ENCODE peak calls at places on chromosomes 2 and 18, in six cellular contexts. L is fibroblast of pulmonary artery, R is psoas muscle, K is tibial nerve, Q is astrocyte, U is GM06990. F is an unnamed sample.

GRCh38 chr18:62637807-62638687 is 77.3 kb upstream of the PHLPP1 start:
- DNase-seq in R (no peak), K (no peak), Q (no peak), L (peak), U (peak), F (no peak)

GRCh38 chr2:41576423-41576822 is 471.4 kb upstream of the PKDCC start:
- DNase-seq in R (no peak), K (no peak), U (no peak), Q (no peak), L (no peak), F (no peak)

GRCh38 chr2:203225423-203226039 is 13.3 kb upstream of the CYP20A1 start:
- DNase-seq in Q (no peak), L (peak), U (no peak), K (no peak), R (no peak), F (no peak)

GRCh38 chr2:71410716-71411115 is 42.6 kb upstream of the DYSF start:
- DNase-seq in U (no peak), R (no peak), Q (no peak), L (no peak), K (no peak), F (no peak)

GRCh38 chr2:692767-693166 is 15.6 kb upstream of the TMEM18 start:
- DNase-seq in R (no peak), Q (no peak), K (no peak), U (no peak), L (no peak), F (no peak)

GRCh38 chr2:190446193-190446592 is 38.0 kb downstream of the MFSD6 start:
- DNase-seq in K (no peak), Q (no peak), R (no peak), U (no peak), L (no peak), F (no peak)

GRCh38 chr2:171159326-171160118 is 1.2 kb downstream of the TLK1 start:
- DNase-seq in L (peak), Q (peak), U (peak), K (no peak), R (no peak), F (no peak)

GRCh38 chr2:26317377-26318105 is 28.4 kb upstream of the SELENOI start:
- DNase-seq in Q (no peak), L (no peak), R (no peak), U (no peak), K (no peak), F (no peak)

GRCh38 chr2:74525717-74526648 is at the start of gene DQX1:
- DNase-seq in R (no peak), Q (no peak), U (no peak), L (no peak), K (no peak), F (peak)

GRCh38 chr2:167318581-167318980 is 430.3 kb downstream of the XIRP2 start:
- DNase-seq in R (no peak), L (no peak), U (no peak), Q (no peak), K (no peak), F (no peak)

GRCh38 chr2:237355726-237356125 is 58.2 kb downstream of the COL6A3 start:
- DNase-seq in L (no peak), U (no peak), K (peak), R (no peak), Q (no peak), F (no peak)

GRCh38 chr2:241947004-241947350 is 77.4 kb downstream of the RTP5 start:
- DNase-seq in K (no peak), R (no peak), Q (no peak), L (no peak), U (no peak), F (no peak)

GRCh38 chr2:120401275-120402069 is 55.5 kb downstream of the INHBB start:
- DNase-seq in Q (no peak), U (no peak), K (no peak), R (no peak), L (no peak), F (no peak)

GRCh38 chr18:9147440-9148238 is 11.1 kb downstream of the ANKRD12 start:
- DNase-seq in R (no peak), U (peak), K (no peak), L (peak), Q (peak), F (no peak)

GRCh38 chr2:175039490-175039889 is 34.3 kb upstream of the CHN1 start:
- DNase-seq in K (no peak), R (no peak), Q (no peak), L (no peak), U (no peak), F (no peak)

GRCh38 chr2:169670215-169670651 is 24.0 kb downstream of the CFAP210 start:
- DNase-seq in L (peak), R (no peak), K (no peak), U (no peak), Q (peak), F (no peak)

GRCh38 chr2:158502984-158503383 is 46.2 kb downstream of the PKP4 start:
- DNase-seq in K (no peak), R (no peak), Q (peak), L (peak), U (no peak), F (no peak)

GRCh38 chr2:16387461-16387960 is 278.1 kb downstream of the CYRIA start:
- DNase-seq in L (no peak), K (no peak), Q (no peak), U (no peak), R (no peak), F (no peak)

GRCh38 chr2:239013670-239013960 is 165.7 kb downstream of the TWIST2 start:
- DNase-seq in Q (no peak), U (no peak), R (no peak), L (no peak), K (no peak), F (no peak)

GRCh38 chr2:95333888-95334338 is 36.8 kb downstream of the KCNIP3 start:
- DNase-seq in K (peak), Q (peak), R (peak), L (peak), U (no peak), F (no peak)

GRCh38 chr2:237540823-237541222 is 25.6 kb upstream of the PRLH start:
- DNase-seq in K (peak), R (peak), U (no peak), Q (peak), L (peak), F (no peak)

GRCh38 chr2:158505448-158505934 is 48.7 kb downstream of the PKP4 start:
- DNase-seq in L (no peak), U (no peak), K (no peak), R (no peak), Q (no peak), F (no peak)

GRCh38 chr2:153871231-153872221 is at the start of gene GALNT13:
- DNase-seq in K (no peak), Q (peak), R (peak), U (peak), L (peak), F (no peak)
- TF ChIP-seq CTCF in K (no peak), Q (no peak), R (no peak), U (no peak), L (no peak), F (no peak)

DNA sequence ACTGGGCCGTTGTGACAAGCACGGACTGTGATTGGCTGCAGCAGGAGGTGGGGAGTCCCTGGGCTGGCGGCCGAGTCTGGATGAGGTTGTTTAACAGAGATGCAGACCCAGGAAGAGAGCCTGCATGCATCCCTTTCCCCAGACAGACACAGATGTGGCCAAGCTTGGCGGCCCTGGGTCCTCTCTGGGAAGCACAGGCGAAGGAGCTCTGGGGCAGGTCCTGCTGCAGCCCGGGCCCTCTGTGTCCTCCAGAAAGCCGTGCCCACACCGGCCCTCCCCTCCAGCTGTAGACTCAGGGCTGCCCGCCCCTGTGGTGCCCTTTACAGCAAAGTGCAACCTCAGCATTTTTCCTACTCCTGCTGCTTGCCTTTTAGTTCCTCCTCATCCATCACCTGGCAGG is 74.8 kb downstream of the CTIF start:
- DNase-seq in K (peak), U (no peak), Q (no peak), L (no peak), R (peak), F (no peak)
- TF ChIP-seq CTCF in K (no peak), U (no peak), Q (no peak), L (no peak), R (no peak), F (no peak)

GRCh38 chr2:135043345-135043744 is 3.9 kb downstream of the MAP3K19 start:
- DNase-seq in K (no peak), R (no peak), L (no peak), U (no peak), Q (no peak), F (no peak)
- TF ChIP-seq CTCF in K (peak), R (peak), L (peak), U (peak), Q (peak), F (peak)

GRCh38 chr18:848062-848795 is 36.2 kb upstream of the YES1 start:
- DNase-seq in U (no peak), Q (no peak), R (no peak), L (no peak), K (no peak), F (no peak)
- TF ChIP-seq CTCF in U (no peak), Q (no peak), R (no peak), L (no peak), K (no peak), F (no peak)

DNA sequence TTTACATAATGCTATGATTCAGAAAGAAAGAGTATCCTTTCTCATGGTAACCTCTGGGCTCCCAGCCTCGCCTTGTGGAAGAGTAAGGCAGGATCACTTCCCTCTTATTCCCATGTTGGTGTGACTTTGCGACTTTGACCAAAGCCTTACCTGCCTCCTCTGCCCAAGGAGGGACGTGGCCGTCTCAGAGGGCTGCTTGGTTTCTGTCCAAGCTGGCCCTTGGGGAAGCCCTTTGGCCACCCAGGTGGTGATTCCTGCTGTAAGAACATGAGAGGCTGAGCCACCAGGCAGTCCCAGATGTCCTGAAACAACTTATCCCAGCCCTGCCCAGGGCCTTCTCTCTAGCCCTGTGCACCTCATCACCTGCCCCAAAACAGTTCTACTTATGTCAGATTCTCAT is 6.0 kb downstream of the UGT1A6 start:
- DNase-seq in K (no peak), L (no peak), U (no peak), R (no peak), Q (no peak), F (no peak)
- TF ChIP-seq CTCF in K (no peak), L (no peak), U (no peak), R (no peak), Q (no peak), F (no peak)

DNA sequence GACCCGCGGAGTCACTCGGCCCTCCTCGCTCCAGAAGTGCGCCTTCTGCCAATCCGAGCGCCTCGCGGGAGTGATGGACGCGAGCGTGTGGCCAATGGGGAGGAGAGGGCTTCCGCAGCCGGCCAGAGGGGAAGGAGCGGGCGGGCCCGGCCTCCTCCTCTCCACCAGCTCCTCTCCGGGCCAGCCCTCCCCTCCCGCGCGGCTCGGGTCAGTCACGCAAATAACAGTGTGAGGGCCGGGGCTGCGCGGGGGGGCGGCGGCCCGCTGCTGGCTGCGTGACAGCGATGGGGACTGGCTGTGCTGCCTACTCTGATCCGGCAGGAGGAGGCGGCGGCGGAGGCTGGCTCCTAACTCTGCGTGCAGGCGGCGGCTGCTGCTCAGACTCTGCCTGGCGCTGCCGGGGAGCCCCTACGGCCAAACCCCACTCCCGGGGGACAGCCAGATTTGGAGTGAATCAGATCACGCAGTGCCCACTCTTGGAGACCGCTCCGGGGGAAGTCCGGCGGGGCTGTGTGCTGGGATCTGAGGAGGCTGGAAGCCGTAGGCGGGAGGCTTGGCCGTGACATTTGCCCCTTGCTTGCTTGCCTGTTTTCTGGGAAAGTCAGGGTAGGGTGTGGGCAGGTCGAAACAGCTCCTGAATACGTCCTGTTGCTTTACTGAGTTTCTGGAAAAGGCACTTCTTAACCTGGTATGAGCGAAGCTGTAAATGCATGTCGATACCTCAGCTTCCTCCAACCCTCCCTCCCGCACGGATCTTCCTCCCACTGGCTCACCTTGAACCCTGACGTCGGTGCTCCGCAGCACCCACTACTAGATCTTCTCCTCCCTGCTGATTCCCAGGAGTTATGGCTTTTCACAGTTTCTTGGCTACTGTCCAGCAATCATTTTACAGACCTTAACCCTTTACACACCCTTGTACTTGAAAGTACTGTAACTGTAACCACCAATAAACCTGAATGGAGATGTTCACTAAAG is 97.9 kb upstream of the SERTAD2 start:
- DNase-seq in L (peak), R (no peak), Q (peak), U (no peak), K (peak), F (peak)
- TF ChIP-seq CTCF in L (peak), R (peak), Q (no peak), U (peak), K (peak), F (no peak)

DNA sequence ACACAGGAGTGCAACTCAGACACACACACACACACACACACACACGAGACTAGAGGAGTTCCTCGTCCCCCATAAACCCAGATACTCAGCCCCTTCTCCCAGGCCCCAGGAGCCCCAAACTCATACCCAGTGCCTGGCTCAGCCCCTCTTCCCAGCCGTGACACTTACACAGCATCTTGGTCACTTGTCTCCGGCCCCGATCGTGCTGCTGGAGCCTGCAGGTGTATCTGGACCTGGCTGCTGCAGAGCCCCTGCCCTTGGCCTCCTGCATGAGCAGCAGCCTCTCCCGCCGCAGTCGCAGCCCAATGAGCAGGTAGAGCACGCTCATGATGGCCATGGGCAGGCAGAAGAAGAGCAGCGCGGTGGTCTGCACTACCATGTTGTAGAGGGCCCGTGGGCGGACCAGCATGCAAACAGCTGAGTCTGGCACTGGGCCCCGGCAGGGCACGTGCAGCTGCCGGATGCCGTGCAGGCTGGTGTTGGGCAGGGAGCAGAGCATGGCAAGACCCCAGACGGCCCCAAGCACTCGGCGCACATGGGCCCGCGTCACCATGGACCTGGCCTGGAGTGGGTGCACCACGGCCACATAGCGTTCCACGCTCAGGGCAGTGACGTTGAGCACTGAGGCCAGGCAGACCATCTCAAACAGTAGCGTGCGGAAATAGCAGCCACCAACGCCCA is 2.1 kb downstream of the NMUR1 start:
- DNase-seq in R (no peak), Q (no peak), K (no peak), L (no peak), U (no peak), F (no peak)
- TF ChIP-seq CTCF in R (no peak), Q (no peak), K (no peak), L (no peak), U (no peak), F (no peak)

DNA sequence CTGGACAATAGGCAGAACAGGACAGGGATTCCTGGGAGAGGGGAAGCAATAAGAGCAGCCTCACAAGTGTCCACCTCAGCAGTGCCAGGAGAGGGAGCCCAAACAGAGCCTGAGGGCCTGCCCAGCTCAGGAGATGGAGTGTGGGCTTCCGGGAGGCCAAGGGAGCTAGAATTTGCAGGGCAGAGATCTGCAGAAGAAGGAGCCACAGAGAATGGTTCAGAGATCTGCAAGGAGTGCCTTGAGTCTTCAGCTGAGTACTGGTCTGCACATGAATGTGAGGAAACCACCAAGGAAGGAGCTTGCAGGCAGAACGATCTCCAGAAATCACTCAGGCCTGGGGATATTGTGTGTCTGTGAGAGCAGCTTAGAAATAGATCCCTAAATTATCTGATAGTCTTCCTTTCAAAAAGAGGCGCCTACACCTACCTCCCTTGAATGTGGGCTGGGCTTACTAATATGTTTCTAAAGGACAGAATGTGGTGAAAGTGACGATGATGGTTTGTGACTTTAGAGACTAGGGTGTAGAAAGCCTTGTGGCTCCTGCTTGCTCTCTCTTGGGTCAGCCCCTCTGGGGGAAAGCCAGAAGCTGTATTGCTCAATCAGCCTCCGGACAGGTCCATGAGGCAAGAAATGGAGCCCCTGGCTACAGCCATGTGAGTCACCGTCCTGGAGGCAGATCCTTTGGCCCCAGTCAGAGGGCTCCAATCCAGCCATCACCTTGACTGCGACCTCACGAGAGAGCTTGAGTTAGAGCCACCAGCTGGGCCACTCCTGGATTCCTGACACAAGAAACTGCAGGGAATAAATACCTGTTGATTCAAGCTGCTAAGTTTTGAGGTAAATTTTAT is 7.6 kb upstream of the LPIN1 start:
- DNase-seq in R (peak), U (no peak), Q (peak), L (peak), K (peak), F (no peak)
- TF ChIP-seq CTCF in R (peak), U (peak), Q (peak), L (peak), K (peak), F (peak)

GRCh38 chr2:53475320-53475719 is 292.3 kb upstream of the CHAC2 start:
- DNase-seq in L (no peak), Q (peak), R (no peak), U (no peak), K (no peak), F (no peak)

GRCh38 chr2:53475766-53476165 is 291.8 kb upstream of the CHAC2 start:
- DNase-seq in R (no peak), L (no peak), U (no peak), Q (no peak), K (no peak), F (no peak)

GRCh38 chr2:53473762-53474161 is 293.8 kb upstream of the CHAC2 start:
- DNase-seq in R (no peak), U (no peak), K (no peak), Q (no peak), L (no peak), F (no peak)

GRCh38 chr2:53476800-53477199 is 290.8 kb upstream of the CHAC2 start:
- DNase-seq in U (no peak), K (no peak), R (no peak), L (no peak), Q (no peak), F (no peak)

DNA sequence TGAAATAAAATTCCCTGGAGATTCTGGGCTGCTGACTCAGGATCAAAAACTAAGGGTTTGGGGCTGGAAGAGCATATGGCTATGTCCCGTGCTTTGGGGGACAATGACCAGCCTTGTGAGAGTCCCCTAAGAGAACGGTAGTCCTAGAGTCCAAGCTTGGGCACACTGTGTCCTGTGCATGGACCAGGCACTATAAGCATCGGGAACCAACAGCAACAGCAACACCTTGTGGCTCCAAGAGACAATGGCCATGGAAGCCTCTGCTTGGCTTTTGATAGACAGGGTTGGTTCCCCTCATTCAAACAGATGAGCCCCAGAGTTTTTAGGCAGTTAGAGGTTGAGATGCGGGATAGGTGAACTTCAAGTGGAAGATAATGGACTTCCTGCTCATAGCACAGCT is 294.4 kb upstream of the CHAC2 start:
- DNase-seq in L (peak), K (no peak), U (no peak), R (no peak), Q (no peak), F (no peak)
- TF ChIP-seq CTCF in L (peak), K (no peak), U (peak), R (peak), Q (no peak), F (peak)

GRCh38 chr2:177264539-177265385 is at the start of gene NFE2L2:
- DNase-seq in L (peak), U (peak), R (peak), Q (peak), K (peak), F (peak)
- TF ChIP-seq CTCF in L (no peak), U (no peak), R (no peak), Q (no peak), K (no peak), F (no peak)